ENCODE peak calls at places on chromosomes 7 and 10, in six cellular contexts. One of them, this sample, is unnamed.

GRCh38 chr10:57791546-57791945 is 476.1 kb downstream of the IPMK start:
- DNase-seq in A549: no peak
- DNase-seq in endodermal cell: no peak
- DNase-seq in transverse colon: no peak
- DNase-seq in dorsolateral prefrontal cortex: no peak
- DNase-seq in cardiac fibroblast: no peak
- DNase-seq in this sample: no peak

GRCh38 chr7:106590209-106590816 is 70.6 kb downstream of the CCDC71L start:
- DNase-seq in A549: no peak
- DNase-seq in endodermal cell: no peak
- DNase-seq in transverse colon: no peak
- DNase-seq in dorsolateral prefrontal cortex: no peak
- DNase-seq in cardiac fibroblast: no peak
- DNase-seq in this sample: no peak

GRCh38 chr7:30789334-30789711 is 18.1 kb downstream of the MINDY4 start:
- DNase-seq in A549: no peak
- DNase-seq in endodermal cell: no peak
- DNase-seq in transverse colon: no peak
- DNase-seq in dorsolateral prefrontal cortex: no peak
- DNase-seq in cardiac fibroblast: peak
- DNase-seq in this sample: peak

GRCh38 chr10:46523881-46524470 is 32.5 kb downstream of the GPRIN2 start:
- DNase-seq in A549: peak
- DNase-seq in endodermal cell: peak
- DNase-seq in transverse colon: peak
- DNase-seq in dorsolateral prefrontal cortex: no peak
- DNase-seq in cardiac fibroblast: peak
- DNase-seq in this sample: peak

GRCh38 chr7:142280263-142280662 is 22.4 kb upstream of the PRSS58 start:
- DNase-seq in A549: no peak
- DNase-seq in endodermal cell: no peak
- DNase-seq in transverse colon: no peak
- DNase-seq in dorsolateral prefrontal cortex: no peak
- DNase-seq in cardiac fibroblast: no peak
- DNase-seq in this sample: no peak

GRCh38 chr7:58086871-58087535 is 637.0 kb downstream of the ZNF716 start:
- DNase-seq in A549: no peak
- DNase-seq in endodermal cell: no peak
- DNase-seq in transverse colon: no peak
- DNase-seq in dorsolateral prefrontal cortex: peak
- DNase-seq in cardiac fibroblast: no peak
- DNase-seq in this sample: no peak

GRCh38 chr7:134212576-134213546 is 85.7 kb downstream of the LRGUK start:
- DNase-seq in A549: peak
- DNase-seq in endodermal cell: no peak
- DNase-seq in transverse colon: no peak
- DNase-seq in dorsolateral prefrontal cortex: no peak
- DNase-seq in cardiac fibroblast: peak
- DNase-seq in this sample: peak

GRCh38 chr7:128356546-128357365 is 4.7 kb downstream of the PRRT4 start:
- DNase-seq in A549: no peak
- DNase-seq in endodermal cell: no peak
- DNase-seq in transverse colon: no peak
- DNase-seq in dorsolateral prefrontal cortex: no peak
- DNase-seq in cardiac fibroblast: no peak
- DNase-seq in this sample: no peak

GRCh38 chr7:24723178-24723530 is 34.1 kb downstream of the GSDME start:
- DNase-seq in A549: no peak
- DNase-seq in endodermal cell: no peak
- DNase-seq in transverse colon: no peak
- DNase-seq in dorsolateral prefrontal cortex: no peak
- DNase-seq in cardiac fibroblast: no peak
- DNase-seq in this sample: no peak

GRCh38 chr7:40918701-40919271 is 784.0 kb downstream of the SUGCT start:
- DNase-seq in A549: peak
- DNase-seq in endodermal cell: no peak
- DNase-seq in transverse colon: no peak
- DNase-seq in dorsolateral prefrontal cortex: no peak
- DNase-seq in cardiac fibroblast: peak
- DNase-seq in this sample: peak

GRCh38 chr7:112362053-112362650 is 88.1 kb upstream of the IFRD1 start:
- DNase-seq in A549: no peak
- DNase-seq in endodermal cell: peak
- DNase-seq in transverse colon: no peak
- DNase-seq in dorsolateral prefrontal cortex: no peak
- DNase-seq in cardiac fibroblast: no peak
- DNase-seq in this sample: no peak

GRCh38 chr7:68440870-68441269 is 1157.4 kb upstream of the AUTS2 start:
- DNase-seq in A549: no peak
- DNase-seq in endodermal cell: no peak
- DNase-seq in transverse colon: no peak
- DNase-seq in dorsolateral prefrontal cortex: no peak
- DNase-seq in cardiac fibroblast: no peak
- DNase-seq in this sample: no peak

GRCh38 chr7:11457419-11457818 is 374.6 kb downstream of the THSD7A start:
- DNase-seq in A549: no peak
- DNase-seq in endodermal cell: no peak
- DNase-seq in transverse colon: no peak
- DNase-seq in dorsolateral prefrontal cortex: no peak
- DNase-seq in cardiac fibroblast: no peak
- DNase-seq in this sample: no peak

GRCh38 chr7:73770002-73770859 is at the start of gene CLDN3:
- DNase-seq in A549: peak
- DNase-seq in endodermal cell: peak
- DNase-seq in transverse colon: peak
- DNase-seq in dorsolateral prefrontal cortex: no peak
- DNase-seq in cardiac fibroblast: peak
- DNase-seq in this sample: no peak

GRCh38 chr7:17769918-17770317 is 170.4 kb downstream of the SNX13 start:
- DNase-seq in A549: peak
- DNase-seq in endodermal cell: peak
- DNase-seq in transverse colon: peak
- DNase-seq in dorsolateral prefrontal cortex: no peak
- DNase-seq in cardiac fibroblast: peak
- DNase-seq in this sample: peak

GRCh38 chr7:151311294-151311864 is 30.2 kb upstream of the NUB1 start:
- DNase-seq in A549: peak
- DNase-seq in endodermal cell: peak
- DNase-seq in transverse colon: no peak
- DNase-seq in dorsolateral prefrontal cortex: no peak
- DNase-seq in cardiac fibroblast: peak
- DNase-seq in this sample: no peak

GRCh38 chr10:101837753-101838152 is 5.8 kb downstream of the KCNIP2 start:
- DNase-seq in A549: no peak
- DNase-seq in endodermal cell: peak
- DNase-seq in transverse colon: no peak
- DNase-seq in dorsolateral prefrontal cortex: no peak
- DNase-seq in cardiac fibroblast: no peak
- DNase-seq in this sample: no peak

GRCh38 chr10:129771024-129771423 is 193.1 kb downstream of the EBF3 start:
- DNase-seq in A549: no peak
- DNase-seq in endodermal cell: peak
- DNase-seq in transverse colon: no peak
- DNase-seq in dorsolateral prefrontal cortex: peak
- DNase-seq in cardiac fibroblast: no peak
- DNase-seq in this sample: no peak

GRCh38 chr7:135168489-135169140 is 1.9 kb downstream of the CYREN start:
- DNase-seq in A549: no peak
- DNase-seq in endodermal cell: no peak
- DNase-seq in transverse colon: no peak
- DNase-seq in dorsolateral prefrontal cortex: no peak
- DNase-seq in cardiac fibroblast: no peak
- DNase-seq in this sample: no peak

GRCh38 chr7:38413784-38414183 is 140.3 kb upstream of the TARP start:
- DNase-seq in A549: no peak
- DNase-seq in endodermal cell: no peak
- DNase-seq in transverse colon: no peak
- DNase-seq in dorsolateral prefrontal cortex: no peak
- DNase-seq in cardiac fibroblast: no peak
- DNase-seq in this sample: no peak

GRCh38 chr7:25216837-25217236 is 11.4 kb downstream of the NPVF start:
- DNase-seq in A549: peak
- DNase-seq in endodermal cell: no peak
- DNase-seq in transverse colon: no peak
- DNase-seq in dorsolateral prefrontal cortex: no peak
- DNase-seq in cardiac fibroblast: peak
- DNase-seq in this sample: peak

GRCh38 chr7:105806592-105807266 is 69.7 kb downstream of the ATXN7L1 start:
- DNase-seq in A549: peak
- DNase-seq in endodermal cell: no peak
- DNase-seq in transverse colon: peak
- DNase-seq in dorsolateral prefrontal cortex: no peak
- DNase-seq in cardiac fibroblast: peak
- DNase-seq in this sample: no peak

GRCh38 chr7:22442187-22442886 is 57.7 kb downstream of the STEAP1B start:
- DNase-seq in A549: no peak
- DNase-seq in endodermal cell: peak
- DNase-seq in transverse colon: no peak
- DNase-seq in dorsolateral prefrontal cortex: no peak
- DNase-seq in cardiac fibroblast: no peak
- DNase-seq in this sample: no peak

GRCh38 chr7:47702096-47702495 is 120.2 kb upstream of the TNS3 start:
- DNase-seq in A549: no peak
- DNase-seq in endodermal cell: no peak
- DNase-seq in transverse colon: no peak
- DNase-seq in dorsolateral prefrontal cortex: no peak
- DNase-seq in cardiac fibroblast: no peak
- DNase-seq in this sample: no peak

GRCh38 chr7:115009736-115010435 is 88.0 kb downstream of the MDFIC start:
- DNase-seq in A549: no peak
- DNase-seq in endodermal cell: no peak
- DNase-seq in transverse colon: peak
- DNase-seq in dorsolateral prefrontal cortex: no peak
- DNase-seq in cardiac fibroblast: peak
- DNase-seq in this sample: peak

GRCh38 chr10:103556383-103557007 is 63.0 kb downstream of the NEURL1 start:
- DNase-seq in A549: no peak
- DNase-seq in endodermal cell: no peak
- DNase-seq in transverse colon: no peak
- DNase-seq in dorsolateral prefrontal cortex: no peak
- DNase-seq in cardiac fibroblast: no peak
- DNase-seq in this sample: no peak

GRCh38 chr10:103554488-103555320 is 61.2 kb downstream of the NEURL1 start:
- DNase-seq in A549: peak
- DNase-seq in endodermal cell: peak
- DNase-seq in transverse colon: peak
- DNase-seq in dorsolateral prefrontal cortex: no peak
- DNase-seq in cardiac fibroblast: peak
- DNase-seq in this sample: peak

GRCh38 chr10:103555321-103555649 is 61.8 kb downstream of the NEURL1 start:
- DNase-seq in A549: no peak
- DNase-seq in endodermal cell: no peak
- DNase-seq in transverse colon: no peak
- DNase-seq in dorsolateral prefrontal cortex: no peak
- DNase-seq in cardiac fibroblast: no peak
- DNase-seq in this sample: no peak

GRCh38 chr10:103557455-103557854 is 64.0 kb downstream of the NEURL1 start:
- DNase-seq in A549: no peak
- DNase-seq in endodermal cell: no peak
- DNase-seq in transverse colon: peak
- DNase-seq in dorsolateral prefrontal cortex: no peak
- DNase-seq in cardiac fibroblast: no peak
- DNase-seq in this sample: no peak

GRCh38 chr10:103555712-103556111 is 62.2 kb downstream of the NEURL1 start:
- DNase-seq in A549: no peak
- DNase-seq in endodermal cell: no peak
- DNase-seq in transverse colon: no peak
- DNase-seq in dorsolateral prefrontal cortex: no peak
- DNase-seq in cardiac fibroblast: no peak
- DNase-seq in this sample: no peak
- H3K4me3 ChIP-seq in A549: peak
- H3K4me3 ChIP-seq in endodermal cell: peak
- H3K4me3 ChIP-seq in transverse colon: no peak
- H3K4me3 ChIP-seq in dorsolateral prefrontal cortex: peak
- H3K4me3 ChIP-seq in cardiac fibroblast: peak
- H3K4me3 ChIP-seq in this sample: no peak

DNA sequence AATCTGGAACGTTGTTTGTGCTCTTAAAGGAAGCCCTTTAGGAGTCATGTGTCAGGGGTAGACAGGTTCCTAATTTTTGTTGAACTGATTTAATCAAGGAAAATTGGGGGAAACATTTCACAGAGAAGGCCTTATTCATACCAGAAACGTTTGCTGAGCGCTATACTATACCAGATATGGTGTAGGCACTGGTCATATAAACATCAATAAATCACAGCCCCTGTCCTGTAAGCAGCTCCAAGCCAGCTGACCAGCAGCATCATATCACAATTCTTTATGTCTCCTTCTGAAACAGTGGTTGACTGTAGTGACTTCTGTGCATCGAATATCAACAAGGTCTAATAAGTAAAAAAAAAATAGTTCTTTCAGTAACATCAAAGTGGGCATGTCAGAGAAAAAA is 1.1 kb downstream of the TMEM178B start:
- DNase-seq in A549: no peak
- DNase-seq in endodermal cell: no peak
- DNase-seq in transverse colon: no peak
- DNase-seq in dorsolateral prefrontal cortex: no peak
- DNase-seq in cardiac fibroblast: no peak
- DNase-seq in this sample: no peak
- H3K4me3 ChIP-seq in A549: peak
- H3K4me3 ChIP-seq in endodermal cell: peak
- H3K4me3 ChIP-seq in transverse colon: no peak
- H3K4me3 ChIP-seq in dorsolateral prefrontal cortex: peak
- H3K4me3 ChIP-seq in cardiac fibroblast: no peak
- H3K4me3 ChIP-seq in this sample: no peak

GRCh38 chr10:69181433-69181832 is 1.4 kb downstream of the SUPV3L1 start:
- DNase-seq in A549: no peak
- DNase-seq in endodermal cell: no peak
- DNase-seq in transverse colon: no peak
- DNase-seq in dorsolateral prefrontal cortex: no peak
- DNase-seq in cardiac fibroblast: no peak
- DNase-seq in this sample: no peak
- H3K4me3 ChIP-seq in A549: peak
- H3K4me3 ChIP-seq in endodermal cell: peak
- H3K4me3 ChIP-seq in transverse colon: no peak
- H3K4me3 ChIP-seq in dorsolateral prefrontal cortex: peak
- H3K4me3 ChIP-seq in cardiac fibroblast: peak
- H3K4me3 ChIP-seq in this sample: peak

DNA sequence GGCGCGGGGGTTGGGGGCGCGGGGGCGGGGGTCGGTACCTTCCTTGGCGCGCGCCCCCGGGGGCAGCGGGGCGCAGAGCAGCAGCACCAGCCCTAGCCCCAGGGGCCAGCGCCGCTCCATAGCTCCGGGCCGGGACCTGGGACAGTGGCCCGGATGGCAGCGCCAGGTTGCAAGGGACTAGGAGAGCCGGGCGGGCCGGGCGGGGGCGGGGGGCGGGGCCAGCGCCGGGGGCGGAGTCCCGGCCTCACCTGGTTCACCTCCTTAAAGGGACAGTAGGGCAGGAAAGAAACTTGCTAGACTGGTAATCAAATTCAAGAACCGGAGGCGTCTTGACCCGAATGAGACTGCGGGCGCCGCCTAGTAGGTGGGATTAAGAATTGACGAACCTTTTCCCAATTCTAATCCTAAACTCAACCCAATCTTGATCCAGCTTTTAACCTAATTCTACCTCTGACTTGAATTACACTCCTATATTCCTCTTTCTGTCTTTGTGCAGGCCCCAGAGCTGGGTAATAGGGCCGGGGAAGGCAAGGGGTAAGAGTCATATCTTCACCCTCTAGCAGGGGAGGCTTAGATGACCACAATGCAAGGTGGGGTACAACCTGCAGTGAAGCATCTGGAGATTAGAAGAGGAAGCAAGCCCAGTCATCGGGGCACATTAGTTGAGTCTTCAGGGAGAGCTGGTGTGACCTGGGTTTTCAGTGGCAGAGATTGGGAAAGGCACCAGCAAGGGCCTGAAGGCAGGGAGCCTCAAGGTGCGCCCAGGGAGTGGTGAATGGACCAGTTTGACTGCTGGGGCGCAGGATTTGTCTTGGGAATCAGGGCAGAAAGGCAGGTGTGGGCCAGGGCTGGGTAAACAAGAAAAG is at the start of gene EPHA1:
- DNase-seq in A549: no peak
- DNase-seq in endodermal cell: peak
- DNase-seq in transverse colon: peak
- DNase-seq in dorsolateral prefrontal cortex: no peak
- DNase-seq in cardiac fibroblast: peak
- DNase-seq in this sample: no peak
- H3K4me3 ChIP-seq in A549: peak
- H3K4me3 ChIP-seq in endodermal cell: peak
- H3K4me3 ChIP-seq in transverse colon: peak
- H3K4me3 ChIP-seq in dorsolateral prefrontal cortex: no peak
- H3K4me3 ChIP-seq in cardiac fibroblast: no peak
- H3K4me3 ChIP-seq in this sample: no peak

This sample was measured in skeletal muscle cell.